ENCODE peak calls at places on chromosomes 11 and 22, in four cellular contexts. O is WTC11, P is GM12878, Y is K562. D is an unnamed sample.

GRCh38 chr22:25488244-25489020 is 76.0 kb upstream of the GRK3 start:
- DNase-seq in P (peak; percentile 26), Y (no peak), O (no peak), D (peak; percentile 25)

GRCh38 chr11:86244063-86244521 is 461 bp upstream of the EED start:
- DNase-seq in O (peak; percentile 89), P (no peak), Y (peak; percentile 93), D (peak; percentile 88)

GRCh38 chr11:14703731-14704130 is 60.1 kb downstream of the PDE3B start:
- DNase-seq in O (no peak), Y (no peak), P (no peak), D (no peak)

GRCh38 chr11:488062-488461 is 19.0 kb downstream of the RNH1 start:
- DNase-seq in P (no peak), Y (no peak), O (no peak), D (no peak)

GRCh38 chr11:101133190-101133589 is 3.6 kb upstream of the PGR start:
- DNase-seq in Y (no peak), O (no peak), P (no peak), D (no peak)

GRCh38 chr22:35045451-35045850 is 20.5 kb upstream of the ISX start:
- DNase-seq in P (no peak), O (no peak), Y (no peak), D (no peak)

GRCh38 chr22:46951973-46952372 is 189.5 kb downstream of the TBC1D22A start:
- DNase-seq in P (no peak), O (no peak), Y (no peak), D (no peak)

GRCh38 chr11:3939651-3940190 is 84.3 kb downstream of the STIM1 start:
- DNase-seq in P (no peak), Y (no peak), O (no peak), D (no peak)

GRCh38 chr11:14015711-14016110 is 53.2 kb downstream of the SPON1 start:
- DNase-seq in Y (no peak), O (no peak), P (no peak), D (no peak)

GRCh38 chr22:50705219-50705691 is 32.6 kb downstream of the SHANK3 start:
- DNase-seq in O (peak; percentile 89), Y (peak; percentile 50), P (no peak), D (peak; percentile 88)

GRCh38 chr11:118924591-118925585 is 838 bp downstream of the BCL9L start:
- DNase-seq in P (no peak), Y (peak; percentile 75), O (peak; percentile 71), D (peak; percentile 90)

GRCh38 chr11:119664701-119665420 is 64.1 kb downstream of the NECTIN1 start:
- DNase-seq in O (no peak), Y (no peak), P (no peak), D (no peak)

GRCh38 chr22:31229402-31230140 is 17.5 kb downstream of the LIMK2 start:
- DNase-seq in Y (peak; percentile 15), O (no peak), P (no peak), D (peak; percentile 46)
- TF ChIP-seq USF1 in Y (no peak), O (no peak), P (no peak), D (no peak)

GRCh38 chr11:67271548-67272284 is 5.4 kb downstream of the GRK2 start:
- DNase-seq in O (peak; percentile 28), P (peak; percentile 39), Y (no peak), D (no peak)
- TF ChIP-seq USF1 in O (no peak), P (no peak), Y (no peak), D (no peak)

GRCh38 chr11:103541186-103541795 is 432.1 kb downstream of the DYNC2H1 start:
- DNase-seq in O (no peak), Y (no peak), P (no peak), D (no peak)
- TF ChIP-seq USF1 in O (no peak), Y (no peak), P (no peak), D (no peak)

DNA sequence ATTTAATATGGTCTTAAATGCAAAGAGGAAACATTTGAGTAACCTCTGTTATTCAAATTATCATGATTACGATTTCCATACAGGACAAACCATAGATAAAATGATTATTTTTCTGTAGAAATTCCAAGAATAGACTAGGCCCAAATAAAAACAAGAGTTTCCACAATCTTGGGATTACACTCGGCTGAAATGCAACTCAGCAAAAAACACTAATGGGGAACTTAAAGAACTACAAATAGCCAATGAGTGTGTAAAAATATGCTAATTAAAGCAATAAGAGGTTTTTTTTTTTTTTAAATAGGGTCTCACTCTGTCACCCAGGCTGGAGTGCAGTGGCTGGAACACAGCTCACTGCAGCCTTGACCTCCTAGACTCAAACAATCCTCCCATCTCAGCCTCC is 10.5 kb upstream of the PRRG4 start:
- DNase-seq in O (no peak), P (no peak), Y (no peak), D (no peak)
- TF ChIP-seq USF1 in O (no peak), P (no peak), Y (no peak), D (no peak)

GRCh38 chr11:114359342-114359741 is 41.0 kb downstream of the C11orf71 start:
- DNase-seq in P (no peak), O (no peak), Y (no peak), D (no peak)
- TF ChIP-seq USF1 in P (no peak), O (no peak), Y (no peak), D (no peak)

D was measured in SK-N-SH.